ENCODE peak calls at places on chromosome 1, in four cellular contexts. U is HEK293T, J is ovary, F is amniotic stem cell. P is an unnamed sample.

GRCh38 chr1:16980473-16981268 is at the start of gene MFAP2:
- DNase-seq in F (no peak), U (peak; percentile 32), J (peak; percentile 67), P (no peak)

GRCh38 chr1:201496296-201496690 is 10.6 kb downstream of the CSRP1 start:
- DNase-seq in F (no peak), J (no peak), U (no peak), P (no peak)

GRCh38 chr1:172167801-172168596 is 252.5 kb upstream of the C1orf105 start:
- DNase-seq in J (no peak), U (no peak), F (no peak), P (no peak)

GRCh38 chr1:202923533-202923932 is 3.5 kb downstream of the KLHL12 start:
- DNase-seq in F (no peak), J (no peak), U (no peak), P (no peak)

GRCh38 chr1:52424238-52424637 is 19.8 kb downstream of the PRPF38A start:
- DNase-seq in J (no peak), U (no peak), F (no peak), P (no peak)

GRCh38 chr1:29802181-29803068 is 566.1 kb downstream of the PTPRU start:
- DNase-seq in J (no peak), F (no peak), U (peak; percentile 10), P (no peak)

GRCh38 chr1:95286479-95286878 is 52.5 kb downstream of the RWDD3 start:
- DNase-seq in F (no peak), J (no peak), U (no peak), P (no peak)

GRCh38 chr1:224205438-224205840 is 22.4 kb downstream of the DEGS1 start:
- DNase-seq in U (no peak), F (no peak), J (no peak), P (no peak)